ENCODE peak calls at places on chromosomes 11 and 22, in seven cellular contexts. F is heart right ventricle, Y is nephron progenitor cell, Q is BE2C, W is foreskin fibroblast, H is H9, E is breast epithelium. Z is an unnamed sample.

GRCh38 chr11:116582621-116583020 is 190.2 kb downstream of the BUD13 start:
- DNase-seq in F (no peak), Y (no peak), Q (no peak), W (no peak), H (no peak), E (no peak), Z (no peak)

GRCh38 chr22:33476206-33476605 is 418.0 kb upstream of the SYN3 start:
- DNase-seq in F (no peak), Y (no peak), Q (no peak), W (no peak), H (no peak), E (no peak), Z (no peak)

GRCh38 chr22:35809816-35810215 is 92.1 kb downstream of the APOL5 start:
- DNase-seq in F (no peak), Y (no peak), Q (no peak), W (no peak), H (no peak), E (no peak), Z (no peak)

GRCh38 chr22:35582218-35582860 is 34.8 kb downstream of the MB start:
- DNase-seq in F (peak; percentile 65), Y (no peak), Q (no peak), W (no peak), H (no peak), E (no peak), Z (no peak)

GRCh38 chr11:107816028-107816427 is 42.6 kb downstream of the SLC35F2 start:
- DNase-seq in F (no peak), Y (no peak), Q (no peak), W (no peak), H (no peak), E (no peak), Z (no peak)

GRCh38 chr11:128235958-128236357 is 351.4 kb downstream of the ETS1 start:
- DNase-seq in F (no peak), Y (no peak), Q (peak; percentile 86), W (no peak), H (no peak), E (no peak), Z (no peak)

GRCh38 chr22:40509401-40510134 is 127.0 kb downstream of the MRTFA start:
- DNase-seq in F (peak; percentile 78), Y (no peak), Q (no peak), W (peak; percentile 57), H (no peak), E (no peak), Z (peak; percentile 57)

GRCh38 chr11:105071060-105071732 is 26.1 kb upstream of the CARD16 start:
- DNase-seq in F (no peak), Y (no peak), Q (no peak), W (no peak), H (no peak), E (no peak), Z (no peak)

GRCh38 chr11:352456-353180 is 16.7 kb upstream of the B4GALNT4 start:
- DNase-seq in F (no peak), Y (no peak), Q (no peak), W (no peak), H (no peak), E (no peak), Z (no peak)

GRCh38 chr11:69123593-69124545 is 31.9 kb upstream of the SMIM38 start:
- DNase-seq in F (no peak), Y (no peak), Q (no peak), W (no peak), H (no peak), E (no peak), Z (no peak)
- TF ChIP-seq CTCF in F (no peak), Y (no peak), Q (no peak), W (no peak), H (peak; percentile 40), E (no peak), Z (no peak)

DNA sequence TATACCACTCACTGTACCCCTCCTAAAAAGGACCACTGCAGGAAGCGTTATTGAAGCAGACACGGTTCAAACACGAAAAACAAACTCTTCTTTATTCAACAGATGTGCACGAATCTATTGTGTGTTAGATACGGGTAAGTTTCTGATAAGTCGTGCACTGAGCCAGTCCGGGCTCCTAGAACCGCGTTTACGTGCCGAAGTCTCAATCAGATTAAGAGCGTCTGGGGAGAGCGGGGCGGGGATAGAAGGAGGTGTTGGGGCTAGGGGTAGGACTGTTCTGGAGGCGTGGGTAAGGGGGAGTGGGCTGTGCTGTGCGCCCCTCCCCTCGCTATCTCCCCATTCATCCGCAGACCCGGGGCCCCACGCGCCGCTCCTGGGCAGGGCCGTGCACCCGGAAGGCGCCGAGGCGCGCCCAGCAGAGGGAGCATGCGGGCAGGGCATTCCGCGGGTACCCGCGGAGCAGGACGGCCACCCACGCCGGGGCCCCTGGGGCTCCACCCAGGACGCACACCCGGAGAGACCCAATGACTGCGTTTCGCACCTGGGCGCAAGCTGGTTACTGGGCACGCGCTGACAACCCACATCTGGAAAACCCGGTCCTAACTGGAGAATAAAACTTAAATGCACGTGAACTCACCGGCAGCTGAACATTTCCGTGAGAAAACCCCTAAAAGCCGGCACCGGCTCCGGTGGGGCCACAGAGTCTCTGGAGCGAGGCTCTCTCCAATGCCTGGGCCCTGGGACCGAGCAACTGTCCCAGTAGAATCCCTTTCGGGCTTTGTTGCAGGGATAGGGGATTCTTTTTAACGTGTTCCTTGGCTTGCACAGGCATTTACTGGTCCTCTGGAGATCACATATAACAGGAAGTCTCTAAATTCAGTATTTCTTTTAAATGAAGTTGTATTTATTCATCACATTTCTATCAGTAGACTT is 40.6 kb downstream of the WEE1 start:
- DNase-seq in F (peak; percentile 85), Y (peak; percentile 87), Q (peak; percentile 80), W (peak; percentile 89), H (peak; percentile 81), E (peak; percentile 84), Z (peak; percentile 68)
- TF ChIP-seq CTCF in F (peak; percentile 92), Y (peak; percentile 60), Q (peak; percentile 60), W (peak; percentile 85), H (peak; percentile 87), E (peak; percentile 79), Z (peak; percentile 86)

GRCh38 chr11:66317766-66318575 is 1.1 kb upstream of the CD248 start:
- DNase-seq in F (peak; percentile 63), Y (peak; percentile 37), Q (peak; percentile 85), W (peak; percentile 90), H (peak; percentile 66), E (no peak), Z (peak; percentile 61)

GRCh38 chr11:66315921-66316811 is 678 bp downstream of the CD248 start:
- DNase-seq in F (no peak), Y (no peak), Q (no peak), W (no peak), H (no peak), E (no peak), Z (no peak)

GRCh38 chr11:66317322-66317765 is 500 bp upstream of the CD248 start:
- DNase-seq in F (peak; percentile 62), Y (no peak), Q (peak; percentile 90), W (peak; percentile 76), H (no peak), E (no peak), Z (peak; percentile 35)

GRCh38 chr11:66316849-66317251 is at the start of gene CD248:
- DNase-seq in F (peak; percentile 85), Y (peak; percentile 66), Q (peak; percentile 90), W (peak; percentile 84), H (peak; percentile 75), E (no peak), Z (peak; percentile 49)

DNA sequence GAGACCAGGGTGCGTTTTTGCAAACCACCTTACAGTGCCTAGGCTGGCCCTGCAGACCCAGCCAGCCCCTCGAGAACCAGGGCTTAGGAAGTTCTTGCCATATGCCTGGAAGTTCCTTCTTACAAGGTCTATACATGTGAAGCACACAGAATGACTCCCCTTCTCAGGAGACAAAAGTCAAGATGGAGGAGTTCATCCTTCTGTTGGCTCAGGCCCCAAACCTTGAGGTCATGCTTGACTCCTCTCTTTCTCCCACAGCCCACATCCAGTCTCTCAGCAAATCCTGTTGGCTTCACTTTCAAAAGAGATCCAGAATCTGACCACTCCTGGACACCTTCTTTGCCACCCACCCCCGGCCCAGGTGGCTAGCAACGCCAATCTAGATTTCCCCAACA is 1.7 kb upstream of the CD248 start:
- DNase-seq in F (no peak), Y (no peak), Q (no peak), W (peak; percentile 34), H (no peak), E (no peak), Z (no peak)
- TF ChIP-seq CTCF in F (no peak), Y (no peak), Q (no peak), W (no peak), H (no peak), E (no peak), Z (peak; percentile 0)

DNA sequence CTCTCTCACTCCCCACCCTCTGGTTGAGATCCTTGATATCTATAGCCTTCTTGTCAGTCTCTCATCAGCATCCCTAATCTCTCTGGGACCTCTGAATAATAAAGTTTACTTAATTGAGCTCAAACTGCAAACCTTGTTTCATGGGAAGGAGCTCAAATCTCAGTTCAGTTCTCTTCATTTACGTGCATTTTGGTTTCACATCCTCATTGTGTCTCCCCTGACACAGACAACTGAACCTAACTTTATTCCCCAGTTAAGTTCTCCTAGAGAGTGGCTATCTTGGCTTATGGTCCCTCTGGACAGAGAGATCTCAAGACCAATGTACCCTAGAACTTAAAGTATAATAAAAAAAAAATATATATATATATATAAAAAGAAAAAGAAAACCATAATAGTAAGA is 47.3 kb downstream of the NXPE2 start:
- DNase-seq in F (no peak), Y (no peak), Q (no peak), W (no peak), H (no peak), E (no peak), Z (no peak)
- TF ChIP-seq CTCF in F (no peak), Y (no peak), Q (no peak), W (no peak), H (no peak), E (no peak), Z (no peak)

GRCh38 chr22:17912942-17913704 is 111.2 kb downstream of the MICAL3 start:
- DNase-seq in F (no peak), Y (peak; percentile 37), Q (no peak), W (no peak), H (no peak), E (no peak), Z (peak; percentile 23)

GRCh38 chr22:17907731-17908051 is 116.7 kb downstream of the MICAL3 start:
- DNase-seq in F (no peak), Y (no peak), Q (no peak), W (no peak), H (no peak), E (no peak), Z (no peak)

GRCh38 chr22:17911312-17911705 is 113.1 kb downstream of the MICAL3 start:
- DNase-seq in F (no peak), Y (no peak), Q (no peak), W (no peak), H (no peak), E (no peak), Z (no peak)

GRCh38 chr22:17911887-17912286 is 112.5 kb downstream of the MICAL3 start:
- DNase-seq in F (no peak), Y (no peak), Q (no peak), W (no peak), H (no peak), E (no peak), Z (no peak)

DNA sequence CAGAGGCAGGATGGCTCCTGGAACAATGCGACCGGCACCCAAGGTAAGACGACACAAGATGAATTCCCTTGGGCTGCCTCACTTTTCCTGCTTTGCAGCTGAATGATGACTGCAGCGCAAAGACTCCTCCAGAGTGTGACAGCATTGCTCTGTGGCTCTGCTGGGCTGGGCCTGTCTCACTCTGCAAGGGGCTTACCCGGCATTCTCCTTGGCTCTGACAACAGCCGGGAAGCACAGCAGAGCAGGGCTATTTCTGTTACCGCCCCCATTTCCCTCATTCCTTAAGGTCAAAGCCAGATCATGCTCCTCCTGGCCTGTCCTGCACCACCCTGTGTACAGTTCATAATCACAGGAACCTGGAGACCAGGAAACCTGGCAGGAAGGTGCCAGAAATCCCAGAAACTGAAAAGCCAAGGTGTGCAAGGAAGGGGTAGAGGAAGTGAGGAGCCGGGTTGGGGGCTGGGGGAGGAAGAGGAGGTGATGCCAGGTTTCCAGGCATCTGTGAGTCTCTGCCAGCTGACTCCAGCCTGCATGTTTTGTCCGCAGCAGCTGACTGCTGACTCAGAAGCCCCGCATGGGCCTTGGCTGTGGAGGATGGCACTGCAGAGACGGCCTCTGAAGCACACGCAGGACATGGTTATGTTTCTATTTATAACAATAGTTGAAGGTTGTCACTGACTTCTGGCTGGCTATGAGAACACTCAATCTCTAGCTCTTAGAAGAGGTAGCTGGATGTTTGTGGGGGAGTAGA is 113.6 kb downstream of the MICAL3 start:
- DNase-seq in F (peak; percentile 83), Y (peak; percentile 57), Q (peak; percentile 66), W (peak; percentile 91), H (peak; percentile 80), E (no peak), Z (peak; percentile 90)
- TF ChIP-seq CTCF in F (peak; percentile 82), Y (no peak), Q (peak; percentile 67), W (peak; percentile 53), H (peak; percentile 37), E (no peak), Z (peak; percentile 55)

Z was measured in HFFc6.